ENCODE peak calls at places on chromosome 21, in ten cellular contexts. V is left lung; D is K562; H is right cardiac atrium; Q is mucosa of descending colon; X is T-helper 17 cell; W is left colon; M is heart right ventricle; C is activated CD8-positive, alpha-beta memory T cell treated with anti-CD3 and anti-CD28 coated beads, Interleukin-2, amount 10 ng/mL, durations not matched to agents 7 days and 5 days; U is HepG2. E is an unnamed sample.

GRCh38 chr21:36718951-36719501 is 20.1 kb downstream of the SIM2 start:
- ATAC-seq in X (no peak), U (peak; percentile 88), M (no peak), H (peak; percentile 33), W (peak; percentile 89), D (peak; percentile 94), V (no peak), Q (peak; percentile 92), C (no peak), E (no peak)

GRCh38 chr21:36499578-36500471 is 19.9 kb upstream of the CLDN14 start:
- ATAC-seq in Q (peak; percentile 92), V (peak; percentile 23), U (peak; percentile 76), W (peak; percentile 94), X (no peak), M (peak; percentile 75), D (no peak), C (no peak), H (peak; percentile 87), E (no peak)

GRCh38 chr21:39097981-39098380 is 85.3 kb downstream of the PSMG1 start:
- ATAC-seq in V (no peak), M (peak; percentile 71), H (peak; percentile 12), D (no peak), Q (no peak), U (no peak), C (no peak), W (no peak), X (no peak), E (no peak)

GRCh38 chr21:16308269-16308668 is 578.5 kb downstream of the USP25 start:
- ATAC-seq in W (no peak), Q (no peak), U (no peak), V (no peak), D (no peak), M (no peak), X (no peak), C (no peak), H (peak; percentile 33), E (no peak)

GRCh38 chr21:31744162-31744800 is 12.4 kb upstream of the SCAF4 start:
- ATAC-seq in C (no peak), W (no peak), M (no peak), D (no peak), Q (no peak), V (no peak), H (no peak), X (no peak), U (no peak), E (no peak)

GRCh38 chr21:44880762-44881585 is 7.5 kb upstream of the PTTG1IP start:
- ATAC-seq in X (peak; percentile 76), V (peak; percentile 50), D (peak; percentile 17), H (no peak), C (peak; percentile 32), Q (no peak), U (peak; percentile 33), W (no peak), M (peak; percentile 61), E (peak; percentile 71)

GRCh38 chr21:29624776-29625175 is 315.0 kb downstream of the GRIK1 start:
- ATAC-seq in W (no peak), C (no peak), V (no peak), U (no peak), H (no peak), D (peak; percentile 46), X (no peak), Q (no peak), M (no peak), E (no peak)

GRCh38 chr21:44952929-44953627 is 13.2 kb downstream of the SLX9 start:
- ATAC-seq in V (no peak), H (peak; percentile 0), X (no peak), M (peak; percentile 1), D (no peak), Q (no peak), W (no peak), U (no peak), C (no peak), E (peak; percentile 10)

GRCh38 chr21:37503848-37504467 is 137.4 kb downstream of the DYRK1A start:
- ATAC-seq in Q (no peak), M (no peak), W (no peak), X (no peak), D (no peak), C (no peak), U (no peak), H (no peak), V (no peak), E (no peak)

GRCh38 chr21:31459457-31459856 is 115.4 kb upstream of the TIAM1 start:
- ATAC-seq in C (no peak), V (no peak), W (no peak), M (no peak), U (peak; percentile 59), H (no peak), D (peak; percentile 90), X (no peak), Q (no peak), E (no peak)

GRCh38 chr21:37753122-37753599 is 163.1 kb downstream of the KCNJ6 start:
- ATAC-seq in H (peak; percentile 82), X (no peak), D (no peak), U (no peak), M (peak; percentile 86), C (no peak), V (no peak), W (no peak), Q (no peak), E (no peak)

GRCh38 chr21:40471103-40471502 is 375.9 kb downstream of the DSCAM start:
- ATAC-seq in D (no peak), M (no peak), U (no peak), V (peak; percentile 30), H (no peak), W (no peak), C (no peak), Q (no peak), X (no peak), E (no peak)

GRCh38 chr21:38759286-38759872 is 46.4 kb upstream of the ETS2 start:
- ATAC-seq in H (no peak), U (no peak), C (no peak), D (no peak), X (no peak), M (no peak), W (no peak), Q (no peak), V (no peak), E (no peak)

GRCh38 chr21:34844033-34844923 is 175.5 kb downstream of the CLIC6 start:
- ATAC-seq in D (peak; percentile 26), M (peak; percentile 69), X (peak; percentile 58), W (no peak), V (peak; percentile 37), U (no peak), Q (peak; percentile 41), H (peak; percentile 84), C (no peak), E (peak; percentile 64)

GRCh38 chr21:32710987-32711386 is 16.8 kb downstream of the SYNJ1 start:
- ATAC-seq in Q (no peak), H (no peak), X (no peak), U (no peak), V (no peak), D (no peak), M (peak; percentile 62), C (no peak), W (no peak), E (no peak)

GRCh38 chr21:44727757-44728156 is 16.4 kb upstream of the TSPEAR start:
- ATAC-seq in V (no peak), D (no peak), X (no peak), H (no peak), U (no peak), W (no peak), C (no peak), Q (no peak), M (no peak), E (no peak)

GRCh38 chr21:35345954-35346353 is 296.9 kb upstream of the RUNX1 start:
- ATAC-seq in C (no peak), D (no peak), X (no peak), U (no peak), Q (no peak), W (no peak), M (no peak), V (no peak), H (no peak), E (no peak)

GRCh38 chr21:39441502-39442475 is 3.8 kb downstream of the LCA5L start:
- ATAC-seq in D (peak; percentile 75), W (peak; percentile 30), M (no peak), U (peak; percentile 68), V (no peak), Q (peak; percentile 21), H (no peak), X (peak; percentile 48), C (peak; percentile 29), E (no peak)

GRCh38 chr21:42291751-42292562 is 23.3 kb downstream of the TFF3 start:
- ATAC-seq in X (peak; percentile 31), V (no peak), Q (no peak), H (no peak), D (peak; percentile 28), U (peak; percentile 29), C (peak; percentile 73), W (peak; percentile 32), M (no peak), E (no peak)

GRCh38 chr21:45108808-45109800 is 34.7 kb downstream of the ADARB1 start:
- ATAC-seq in V (no peak), C (peak; percentile 52), W (no peak), D (no peak), U (no peak), M (no peak), H (no peak), X (peak; percentile 27), Q (no peak), E (peak; percentile 13)

GRCh38 chr21:40331804-40332203 is 464.6 kb downstream of the PCP4 start:
- ATAC-seq in C (no peak), Q (no peak), D (no peak), H (no peak), W (no peak), U (no peak), M (no peak), X (no peak), V (no peak), E (no peak)

GRCh38 chr21:33127154-33127893 is 57.4 kb downstream of the OLIG1 start:
- ATAC-seq in Q (peak; percentile 72), H (peak; percentile 86), X (peak; percentile 72), M (peak; percentile 85), W (peak; percentile 69), C (peak; percentile 76), V (peak; percentile 98), U (peak; percentile 86), D (peak; percentile 95), E (peak; percentile 60)

GRCh38 chr21:25859264-25859931 is 124.6 kb downstream of the GABPA start:
- ATAC-seq in V (no peak), C (no peak), X (no peak), Q (no peak), U (no peak), M (no peak), W (no peak), H (no peak), D (no peak), E (no peak)

E was measured in stimulated activated memory B cell treated with anti-CD40 and anti-IgM and Interleukin-4, amounts not matched to agents 10 μg/mL and 1 μg/mL and 100 μg/mL, for 72 hours.